ENCODE peak calls at places on chromosomes 6 and 20, in seven cellular contexts. One of them, this sample, is unnamed.

GRCh38 chr20:33531047-33531877 is 41.4 kb downstream of the CBFA2T2 start:
- DNase-seq in iPS DF 6.9: no peak
- DNase-seq in NCI-H510A: no peak
- DNase-seq in stimulated activated CD8-positive, alpha-beta memory T cell treated with anti-CD3 and anti-CD28 coated beads, Interleukin-15, amount 100 ng/mL, for 1 hour: no peak
- DNase-seq in dermis microvascular lymphatic vessel endothelial cell: no peak
- DNase-seq in GM12891: no peak
- DNase-seq in BJ: peak
- DNase-seq in this sample: no peak

GRCh38 chr6:134117409-134117808 is 65.0 kb upstream of the SLC2A12 start:
- DNase-seq in iPS DF 6.9: no peak
- DNase-seq in NCI-H510A: no peak
- DNase-seq in stimulated activated CD8-positive, alpha-beta memory T cell treated with anti-CD3 and anti-CD28 coated beads, Interleukin-15, amount 100 ng/mL, for 1 hour: no peak
- DNase-seq in dermis microvascular lymphatic vessel endothelial cell: no peak
- DNase-seq in GM12891: no peak
- DNase-seq in BJ: no peak
- DNase-seq in this sample: no peak

GRCh38 chr6:133768656-133769295 is 120.1 kb upstream of the TCF21 start:
- DNase-seq in iPS DF 6.9: no peak
- DNase-seq in NCI-H510A: no peak
- DNase-seq in stimulated activated CD8-positive, alpha-beta memory T cell treated with anti-CD3 and anti-CD28 coated beads, Interleukin-15, amount 100 ng/mL, for 1 hour: no peak
- DNase-seq in dermis microvascular lymphatic vessel endothelial cell: peak
- DNase-seq in GM12891: no peak
- DNase-seq in BJ: no peak
- DNase-seq in this sample: no peak

GRCh38 chr6:69865126-69865525 is 1.2 kb upstream of the COL19A1 start:
- DNase-seq in iPS DF 6.9: no peak
- DNase-seq in NCI-H510A: no peak
- DNase-seq in stimulated activated CD8-positive, alpha-beta memory T cell treated with anti-CD3 and anti-CD28 coated beads, Interleukin-15, amount 100 ng/mL, for 1 hour: no peak
- DNase-seq in dermis microvascular lymphatic vessel endothelial cell: no peak
- DNase-seq in GM12891: no peak
- DNase-seq in BJ: peak
- DNase-seq in this sample: no peak

GRCh38 chr20:57514273-57514751 is 10.6 kb downstream of the CTCFL start:
- DNase-seq in iPS DF 6.9: peak
- DNase-seq in NCI-H510A: no peak
- DNase-seq in stimulated activated CD8-positive, alpha-beta memory T cell treated with anti-CD3 and anti-CD28 coated beads, Interleukin-15, amount 100 ng/mL, for 1 hour: no peak
- DNase-seq in dermis microvascular lymphatic vessel endothelial cell: peak
- DNase-seq in GM12891: peak
- DNase-seq in BJ: no peak
- DNase-seq in this sample: peak

GRCh38 chr6:100663219-100663863 is 198.6 kb upstream of the SIM1 start:
- DNase-seq in iPS DF 6.9: no peak
- DNase-seq in NCI-H510A: no peak
- DNase-seq in stimulated activated CD8-positive, alpha-beta memory T cell treated with anti-CD3 and anti-CD28 coated beads, Interleukin-15, amount 100 ng/mL, for 1 hour: no peak
- DNase-seq in dermis microvascular lymphatic vessel endothelial cell: no peak
- DNase-seq in GM12891: no peak
- DNase-seq in BJ: peak
- DNase-seq in this sample: no peak

GRCh38 chr20:48131581-48131980 is 346.3 kb upstream of the SULF2 start:
- DNase-seq in iPS DF 6.9: no peak
- DNase-seq in NCI-H510A: no peak
- DNase-seq in stimulated activated CD8-positive, alpha-beta memory T cell treated with anti-CD3 and anti-CD28 coated beads, Interleukin-15, amount 100 ng/mL, for 1 hour: no peak
- DNase-seq in dermis microvascular lymphatic vessel endothelial cell: no peak
- DNase-seq in GM12891: no peak
- DNase-seq in BJ: no peak
- DNase-seq in this sample: no peak

GRCh38 chr20:51553897-51554504 is 11.5 kb upstream of the NFATC2 start:
- DNase-seq in iPS DF 6.9: no peak
- DNase-seq in NCI-H510A: no peak
- DNase-seq in stimulated activated CD8-positive, alpha-beta memory T cell treated with anti-CD3 and anti-CD28 coated beads, Interleukin-15, amount 100 ng/mL, for 1 hour: no peak
- DNase-seq in dermis microvascular lymphatic vessel endothelial cell: no peak
- DNase-seq in GM12891: no peak
- DNase-seq in BJ: no peak
- DNase-seq in this sample: no peak

GRCh38 chr20:32945710-32946221 is 58.5 kb downstream of the SUN5 start:
- DNase-seq in iPS DF 6.9: no peak
- DNase-seq in NCI-H510A: no peak
- DNase-seq in stimulated activated CD8-positive, alpha-beta memory T cell treated with anti-CD3 and anti-CD28 coated beads, Interleukin-15, amount 100 ng/mL, for 1 hour: no peak
- DNase-seq in dermis microvascular lymphatic vessel endothelial cell: peak
- DNase-seq in GM12891: no peak
- DNase-seq in BJ: no peak
- DNase-seq in this sample: no peak

GRCh38 chr6:121886223-121886830 is 450.9 kb downstream of the GJA1 start:
- DNase-seq in iPS DF 6.9: no peak
- DNase-seq in NCI-H510A: no peak
- DNase-seq in stimulated activated CD8-positive, alpha-beta memory T cell treated with anti-CD3 and anti-CD28 coated beads, Interleukin-15, amount 100 ng/mL, for 1 hour: no peak
- DNase-seq in dermis microvascular lymphatic vessel endothelial cell: no peak
- DNase-seq in GM12891: no peak
- DNase-seq in BJ: peak
- DNase-seq in this sample: no peak

GRCh38 chr6:107677399-107677798 is 146.7 kb downstream of the SCML4 start:
- DNase-seq in iPS DF 6.9: no peak
- DNase-seq in NCI-H510A: no peak
- DNase-seq in stimulated activated CD8-positive, alpha-beta memory T cell treated with anti-CD3 and anti-CD28 coated beads, Interleukin-15, amount 100 ng/mL, for 1 hour: no peak
- DNase-seq in dermis microvascular lymphatic vessel endothelial cell: no peak
- DNase-seq in GM12891: no peak
- DNase-seq in BJ: no peak
- DNase-seq in this sample: no peak

GRCh38 chr6:43873806-43874714 is 104.0 kb downstream of the VEGFA start:
- DNase-seq in iPS DF 6.9: no peak
- DNase-seq in NCI-H510A: peak
- DNase-seq in stimulated activated CD8-positive, alpha-beta memory T cell treated with anti-CD3 and anti-CD28 coated beads, Interleukin-15, amount 100 ng/mL, for 1 hour: no peak
- DNase-seq in dermis microvascular lymphatic vessel endothelial cell: no peak
- DNase-seq in GM12891: no peak
- DNase-seq in BJ: no peak
- DNase-seq in this sample: no peak

GRCh38 chr20:58612021-58612700 is 38.9 kb upstream of the STX16 start:
- DNase-seq in iPS DF 6.9: no peak
- DNase-seq in NCI-H510A: no peak
- DNase-seq in stimulated activated CD8-positive, alpha-beta memory T cell treated with anti-CD3 and anti-CD28 coated beads, Interleukin-15, amount 100 ng/mL, for 1 hour: no peak
- DNase-seq in dermis microvascular lymphatic vessel endothelial cell: no peak
- DNase-seq in GM12891: no peak
- DNase-seq in BJ: no peak
- DNase-seq in this sample: peak

GRCh38 chr20:20820780-20821495 is 108.5 kb upstream of the RALGAPA2 start:
- DNase-seq in iPS DF 6.9: no peak
- DNase-seq in NCI-H510A: no peak
- DNase-seq in stimulated activated CD8-positive, alpha-beta memory T cell treated with anti-CD3 and anti-CD28 coated beads, Interleukin-15, amount 100 ng/mL, for 1 hour: no peak
- DNase-seq in dermis microvascular lymphatic vessel endothelial cell: no peak
- DNase-seq in GM12891: no peak
- DNase-seq in BJ: no peak
- DNase-seq in this sample: no peak

GRCh38 chr20:19012671-19013070 is 199.1 kb downstream of the SCP2D1 start:
- DNase-seq in iPS DF 6.9: no peak
- DNase-seq in NCI-H510A: no peak
- DNase-seq in stimulated activated CD8-positive, alpha-beta memory T cell treated with anti-CD3 and anti-CD28 coated beads, Interleukin-15, amount 100 ng/mL, for 1 hour: no peak
- DNase-seq in dermis microvascular lymphatic vessel endothelial cell: no peak
- DNase-seq in GM12891: no peak
- DNase-seq in BJ: no peak
- DNase-seq in this sample: no peak

GRCh38 chr6:14079433-14079832 is 38.1 kb upstream of the CD83 start:
- DNase-seq in iPS DF 6.9: no peak
- DNase-seq in NCI-H510A: no peak
- DNase-seq in stimulated activated CD8-positive, alpha-beta memory T cell treated with anti-CD3 and anti-CD28 coated beads, Interleukin-15, amount 100 ng/mL, for 1 hour: no peak
- DNase-seq in dermis microvascular lymphatic vessel endothelial cell: no peak
- DNase-seq in GM12891: no peak
- DNase-seq in BJ: no peak
- DNase-seq in this sample: no peak

This sample was measured in C1 segment of cervical spinal cord.